ENCODE peak calls at places on chromosomes 11 and 22, in nine cellular contexts. One of them, this sample, is unnamed.

GRCh38 chr11:131923309-131923708 is 552.9 kb downstream of the NTM start:
- DNase-seq in Daoy: peak; percentile 53
- DNase-seq in KG1: no peak
- DNase-seq in heart left ventricle: no peak
- DNase-seq in NCI-H1694: no peak
- DNase-seq in tibial nerve: no peak
- DNase-seq in A172: no peak
- DNase-seq in left colon: no peak
- DNase-seq in NCI-H1105: no peak
- DNase-seq in this sample: no peak

GRCh38 chr22:24950272-24950902 is 2.1 kb upstream of the KIAA1671 start:
- DNase-seq in Daoy: peak; percentile 41
- DNase-seq in KG1: no peak
- DNase-seq in heart left ventricle: no peak
- DNase-seq in NCI-H1694: no peak
- DNase-seq in tibial nerve: no peak
- DNase-seq in A172: peak; percentile 10
- DNase-seq in left colon: no peak
- DNase-seq in NCI-H1105: peak; percentile 27
- DNase-seq in this sample: no peak

GRCh38 chr22:20080445-20080775 is 369 bp downstream of the DGCR8 start:
- DNase-seq in Daoy: peak; percentile 75
- DNase-seq in KG1: peak; percentile 56
- DNase-seq in heart left ventricle: peak; percentile 59
- DNase-seq in NCI-H1694: peak; percentile 11
- DNase-seq in tibial nerve: no peak
- DNase-seq in A172: no peak
- DNase-seq in left colon: peak; percentile 79
- DNase-seq in NCI-H1105: peak; percentile 30
- DNase-seq in this sample: peak; percentile 88

GRCh38 chr22:41446057-41446501 is 522 bp downstream of the TOB2 start:
- DNase-seq in Daoy: peak; percentile 17
- DNase-seq in KG1: no peak
- DNase-seq in heart left ventricle: peak; percentile 49
- DNase-seq in NCI-H1694: no peak
- DNase-seq in tibial nerve: no peak
- DNase-seq in A172: no peak
- DNase-seq in left colon: peak; percentile 58
- DNase-seq in NCI-H1105: no peak
- DNase-seq in this sample: peak; percentile 79

GRCh38 chr22:37403267-37403960 is 23.9 kb downstream of the ELFN2 start:
- DNase-seq in Daoy: no peak
- DNase-seq in KG1: no peak
- DNase-seq in heart left ventricle: no peak
- DNase-seq in NCI-H1694: no peak
- DNase-seq in tibial nerve: no peak
- DNase-seq in A172: no peak
- DNase-seq in left colon: no peak
- DNase-seq in NCI-H1105: no peak
- DNase-seq in this sample: no peak

GRCh38 chr11:130431337-130431773 is 2.9 kb upstream of the ADAMTS8 start:
- DNase-seq in Daoy: peak; percentile 74
- DNase-seq in KG1: peak; percentile 61
- DNase-seq in heart left ventricle: peak; percentile 62
- DNase-seq in NCI-H1694: peak; percentile 22
- DNase-seq in tibial nerve: peak; percentile 73
- DNase-seq in A172: peak; percentile 46
- DNase-seq in left colon: peak; percentile 80
- DNase-seq in NCI-H1105: peak; percentile 80
- DNase-seq in this sample: peak; percentile 67

GRCh38 chr22:46297151-46297819 is 615 bp downstream of the GTSE1 start:
- DNase-seq in Daoy: peak; percentile 69
- DNase-seq in KG1: no peak
- DNase-seq in heart left ventricle: no peak
- DNase-seq in NCI-H1694: no peak
- DNase-seq in tibial nerve: no peak
- DNase-seq in A172: peak; percentile 13
- DNase-seq in left colon: peak; percentile 35
- DNase-seq in NCI-H1105: peak; percentile 31
- DNase-seq in this sample: no peak

GRCh38 chr11:134101292-134101691 is 32.4 kb downstream of the JAM3 start:
- DNase-seq in Daoy: no peak
- DNase-seq in KG1: no peak
- DNase-seq in heart left ventricle: no peak
- DNase-seq in NCI-H1694: no peak
- DNase-seq in tibial nerve: no peak
- DNase-seq in A172: no peak
- DNase-seq in left colon: no peak
- DNase-seq in NCI-H1105: no peak
- DNase-seq in this sample: no peak

GRCh38 chr11:119416606-119417580 is 6.1 kb downstream of the THY1 start:
- DNase-seq in Daoy: peak; percentile 79
- DNase-seq in KG1: no peak
- DNase-seq in heart left ventricle: no peak
- DNase-seq in NCI-H1694: no peak
- DNase-seq in tibial nerve: no peak
- DNase-seq in A172: peak; percentile 70
- DNase-seq in left colon: no peak
- DNase-seq in NCI-H1105: no peak
- DNase-seq in this sample: no peak